ENCODE peak calls at places on chromosomes 16 and 17, in four cellular contexts. N is brain microvascular endothelial cell, M is stomach, J is Calu3. P is an unnamed sample.

GRCh38 chr17:740240-741055 is 8.1 kb downstream of the TLCD3A start:
- DNase-seq in N (no peak), M (no peak), J (no peak), P (no peak)

GRCh38 chr16:87780385-87780989 is 14.7 kb upstream of the KLHDC4 start:
- DNase-seq in N (peak; percentile 52), M (peak; percentile 34), J (no peak), P (no peak)

GRCh38 chr16:15856901-15857778 is at the start of gene MYH11:
- DNase-seq in N (no peak), M (no peak), J (no peak), P (no peak)

GRCh38 chr17:6639014-6639650 is 1.4 kb downstream of the KIAA0753 start:
- DNase-seq in N (no peak), M (no peak), J (no peak), P (no peak)

GRCh38 chr17:45296003-45296832 is 20.6 kb downstream of the MAP3K14 start:
- DNase-seq in N (no peak), M (no peak), J (no peak), P (no peak)

GRCh38 chr17:42255425-42255810 is 20.8 kb downstream of the STAT5B start:
- DNase-seq in N (no peak), M (no peak), J (no peak), P (no peak)

GRCh38 chr16:8959921-8960787 is 3.6 kb downstream of the USP7 start:
- DNase-seq in N (no peak), M (no peak), J (no peak), P (no peak)

GRCh38 chr17:3963214-3964201 is 729 bp downstream of the ATP2A3 start:
- DNase-seq in N (no peak), M (peak; percentile 51), J (no peak), P (no peak)

GRCh38 chr17:3815925-3816324 is 14.9 kb upstream of the ITGAE start:
- DNase-seq in N (no peak), M (no peak), J (no peak), P (no peak)

GRCh38 chr16:58187092-58187491 is 10.8 kb downstream of the CSNK2A2 start:
- DNase-seq in N (no peak), M (no peak), J (no peak), P (no peak)

GRCh38 chr17:78362671-78363070 is 2.8 kb upstream of the SOCS3 start:
- DNase-seq in N (no peak), M (no peak), J (no peak), P (no peak)

GRCh38 chr16:76565542-76565941 is 288.3 kb downstream of the CNTNAP4 start:
- DNase-seq in N (no peak), M (no peak), J (no peak), P (no peak)

GRCh38 chr16:88882358-88883030 is 16.0 kb upstream of the PABPN1L start:
- DNase-seq in N (no peak), M (peak; percentile 63), J (no peak), P (no peak)

GRCh38 chr17:4362141-4362540 is 4.3 kb downstream of the UBE2G1 start:
- DNase-seq in N (no peak), M (no peak), J (no peak), P (no peak)

GRCh38 chr17:31195305-31195704 is 100.5 kb downstream of the NF1 start:
- DNase-seq in N (no peak), M (no peak), J (no peak), P (no peak)

GRCh38 chr16:14199624-14200023 is 128.5 kb downstream of the MRTFB start:
- DNase-seq in N (peak; percentile 11), M (no peak), J (no peak), P (no peak)

GRCh38 chr17:39261286-39261685 is 35.5 kb upstream of the STAC2 start:
- DNase-seq in N (no peak), M (no peak), J (peak; percentile 70), P (no peak)

GRCh38 chr17:65167581-65167980 is 30.4 kb downstream of the RGS9 start:
- DNase-seq in N (no peak), M (no peak), J (no peak), P (no peak)

GRCh38 chr17:15171433-15172047 is 93.6 kb downstream of the PMP22 start:
- DNase-seq in N (peak; percentile 66), M (peak; percentile 57), J (peak; percentile 62), P (peak; percentile 78)

GRCh38 chr17:48577946-48578615 is at the start of gene HOXB4:
- DNase-seq in N (no peak), M (peak; percentile 59), J (peak; percentile 88), P (no peak)

GRCh38 chr16:9536905-9537304 is 445.5 kb downstream of the HAPSTR1 start:
- DNase-seq in N (no peak), M (no peak), J (no peak), P (no peak)

GRCh38 chr16:53061701-53062159 is 6.9 kb downstream of the CHD9 start:
- DNase-seq in N (no peak), M (peak; percentile 63), J (peak; percentile 50), P (no peak)

GRCh38 chr17:4548721-4549531 is 6.3 kb downstream of the MYBBP1A start:
- DNase-seq in N (no peak), M (no peak), J (no peak), P (peak; percentile 8)

GRCh38 chr17:63117431-63117830 is 151.4 kb downstream of the TANC2 start:
- DNase-seq in N (no peak), M (no peak), J (no peak), P (no peak)

GRCh38 chr16:86059253-86060171 is 160.6 kb downstream of the IRF8 start:
- DNase-seq in N (no peak), M (no peak), J (no peak), P (no peak)

GRCh38 chr17:71522383-71522782 is 598.4 kb upstream of the SOX9 start:
- DNase-seq in N (no peak), M (no peak), J (no peak), P (no peak)

GRCh38 chr16:27231692-27232060 is 28.4 kb downstream of the KDM8 start:
- DNase-seq in N (no peak), M (no peak), J (no peak), P (no peak)

GRCh38 chr16:30430428-30430970 is 669 bp upstream of the DCTPP1 start:
- DNase-seq in N (no peak), M (no peak), J (no peak), P (no peak)

GRCh38 chr16:81900456-81900855 is 110.8 kb downstream of the SDR42E1 start:
- DNase-seq in N (no peak), M (no peak), J (no peak), P (no peak)

GRCh38 chr16:81902025-81902424 is 109.2 kb downstream of the SDR42E1 start:
- DNase-seq in N (peak; percentile 40), M (no peak), J (peak; percentile 19), P (no peak)

GRCh38 chr16:81899601-81900000 is 111.7 kb downstream of the SDR42E1 start:
- DNase-seq in N (no peak), M (no peak), J (peak; percentile 78), P (no peak)

GRCh38 chr16:81901483-81901882 is 109.8 kb downstream of the SDR42E1 start:
- DNase-seq in N (peak; percentile 63), M (peak; percentile 71), J (peak; percentile 66), P (no peak)

DNA sequence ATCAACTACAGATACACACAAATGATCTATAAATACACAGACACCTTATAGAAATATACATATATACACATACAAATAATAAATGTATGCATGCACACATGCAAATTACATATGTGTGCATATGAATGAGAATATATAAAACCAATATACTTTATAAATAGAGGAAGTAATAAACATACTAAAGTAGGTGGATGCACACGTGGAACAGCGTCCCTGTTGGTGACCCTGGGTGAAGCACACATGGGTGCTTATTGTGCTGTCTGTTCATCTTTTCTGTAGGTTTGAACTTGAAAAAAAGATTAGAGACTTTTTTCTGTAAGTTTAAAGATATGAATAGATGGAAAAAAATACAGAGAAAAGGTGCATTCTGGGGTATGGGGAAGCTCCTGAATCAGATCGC is 111.3 kb downstream of the SDR42E1 start:
- DNase-seq in N (no peak), M (no peak), J (no peak), P (no peak)
- TF ChIP-seq CTCF in N (no peak), M (no peak), J (no peak), P (no peak)

GRCh38 chr16:546909-547770 is 13.1 kb upstream of the PRR35 start:
- DNase-seq in N (no peak), M (peak; percentile 78), J (no peak), P (no peak)
- TF ChIP-seq CTCF in N (peak; percentile 57), M (peak; percentile 44), J (no peak), P (peak; percentile 57)

GRCh38 chr17:80204626-80205468 is 15.3 kb downstream of the SGSH start:
- DNase-seq in N (no peak), M (no peak), J (no peak), P (no peak)

GRCh38 chr17:80201446-80201845 is 18.7 kb downstream of the SGSH start:
- DNase-seq in N (no peak), M (no peak), J (no peak), P (no peak)

GRCh38 chr17:80208050-80208449 is 12.1 kb downstream of the SGSH start:
- DNase-seq in N (no peak), M (no peak), J (no peak), P (no peak)

GRCh38 chr17:80202197-80202596 is 17.9 kb downstream of the SGSH start:
- DNase-seq in N (no peak), M (no peak), J (no peak), P (no peak)

DNA sequence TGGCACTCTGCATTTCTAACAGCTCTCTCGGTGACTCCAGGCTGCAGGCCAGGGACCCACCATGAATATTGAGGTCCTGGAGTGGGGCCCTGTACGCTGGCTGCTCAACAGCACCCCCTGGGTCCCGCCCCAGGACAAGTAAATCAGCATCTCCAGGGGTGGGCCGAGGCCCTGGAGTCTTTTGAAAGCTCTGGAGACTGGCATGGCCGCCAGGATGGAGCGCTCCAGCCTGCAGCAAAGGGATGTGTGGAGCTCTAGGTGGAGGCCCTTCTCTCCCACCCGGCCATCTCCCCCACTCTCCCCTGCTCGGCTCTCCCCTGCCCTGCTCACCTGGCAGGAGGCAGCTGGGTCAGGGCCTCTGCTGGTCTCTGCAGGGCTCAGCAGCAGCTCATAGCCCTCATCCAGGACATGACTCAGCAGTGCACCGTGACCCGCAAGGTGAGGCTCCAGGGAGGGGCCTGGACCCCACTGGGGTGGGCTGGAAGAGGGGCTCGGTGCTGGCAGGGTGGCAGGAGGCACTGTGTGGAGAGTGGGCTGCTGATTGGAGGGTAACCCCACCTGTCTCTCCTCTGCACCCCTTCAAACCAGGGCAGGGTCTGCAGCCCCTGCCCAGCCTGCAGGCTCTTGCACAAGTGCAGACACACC is 16.6 kb downstream of the SGSH start:
- DNase-seq in N (no peak), M (no peak), J (no peak), P (no peak)
- TF ChIP-seq CTCF in N (no peak), M (no peak), J (no peak), P (no peak)

DNA sequence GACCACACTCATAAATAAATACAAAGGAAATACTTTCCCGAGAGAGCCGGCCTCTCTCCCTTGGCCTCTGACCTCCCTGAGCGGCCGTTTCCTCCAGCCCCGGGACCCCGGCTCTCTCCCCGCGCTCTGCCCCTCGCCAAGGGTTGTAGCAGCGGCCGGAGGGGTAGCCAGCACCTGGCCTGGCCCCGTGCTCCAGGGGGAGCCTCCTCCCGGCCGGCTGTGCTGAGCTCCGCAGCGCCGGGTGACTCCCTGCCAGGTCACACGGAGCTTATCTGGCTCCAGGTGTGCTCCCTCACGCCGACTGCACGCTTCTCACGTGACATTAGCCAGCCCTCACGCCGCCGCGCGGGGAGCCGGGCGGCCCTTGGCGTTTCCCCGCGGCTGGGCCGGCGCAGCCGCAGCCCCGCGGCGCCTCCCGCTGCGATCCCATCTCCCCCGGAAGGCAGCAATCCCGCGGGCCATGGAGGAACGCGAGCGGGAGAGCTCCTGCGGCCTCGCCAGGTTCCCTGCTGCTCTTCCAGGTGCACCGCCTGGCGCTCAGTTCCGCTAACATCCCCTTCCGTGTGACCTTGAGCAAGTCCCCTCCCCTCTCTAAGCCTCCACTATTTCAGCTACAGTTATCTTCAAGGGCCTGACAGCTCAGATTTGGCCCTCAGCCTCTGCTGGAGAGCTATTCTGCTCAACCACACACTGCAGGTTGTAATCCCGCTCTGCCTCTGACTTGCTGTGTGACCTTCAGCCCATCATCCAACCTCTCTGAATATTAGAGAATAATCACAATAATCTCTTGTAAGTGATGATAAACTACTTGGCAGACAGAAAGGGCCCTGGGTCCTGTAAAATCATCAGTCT is 3.5 kb downstream of the MYO18A start:
- DNase-seq in N (no peak), M (peak; percentile 92), J (peak; percentile 67), P (peak; percentile 54)
- TF ChIP-seq CTCF in N (no peak), M (no peak), J (no peak), P (no peak)

P was measured in progenitor cell of endocrine pancreas.